ENCODE peak calls at places on chromosomes 2 and 18, in seven cellular contexts. F is stimulated activated CD8-positive, alpha-beta memory T cell treated with anti-CD3 and anti-CD28 coated beads, Interleukin-4, amount 100 ng/mL, for 48 hours; R is fibroblast of the aortic adventitia; X is 8988T; E is spleen; P is fibroblast of the conjunctiva; D is NCI-H2029. C is an unnamed sample.

GRCh38 chr2:74045454-74045853 is 60.7 kb downstream of the TET3 start:
- DNase-seq in X (no peak), E (no peak), P (no peak), R (peak), F (no peak), D (no peak), C (no peak)

GRCh38 chr2:112959109-112959591 is 18.7 kb upstream of the IL36G start:
- DNase-seq in D (no peak), E (no peak), R (peak), P (no peak), X (no peak), F (no peak), C (no peak)

GRCh38 chr2:26429779-26430654 is 28.3 kb downstream of the DRC1 start:
- DNase-seq in E (no peak), R (no peak), D (peak), P (no peak), F (no peak), X (no peak), C (no peak)

GRCh38 chr2:46179037-46179621 is 118.1 kb upstream of the EPAS1 start:
- DNase-seq in D (no peak), E (peak), X (no peak), R (peak), F (peak), P (peak), C (no peak)

GRCh38 chr2:111119004-111119846 is 1.5 kb upstream of the BCL2L11 start:
- DNase-seq in R (no peak), X (no peak), F (peak), D (no peak), E (peak), P (no peak), C (no peak)

GRCh38 chr18:74633652-74634352 is 36.1 kb downstream of the ZNF407 start:
- DNase-seq in F (peak), E (no peak), X (no peak), R (no peak), D (no peak), P (no peak), C (no peak)

GRCh38 chr18:3447035-3447894 is 2.7 kb upstream of the TGIF1 start:
- DNase-seq in X (no peak), E (peak), F (peak), R (peak), P (peak), D (no peak), C (no peak)

GRCh38 chr2:70450641-70451250 is 102.9 kb downstream of the TGFA start:
- DNase-seq in R (no peak), E (no peak), F (peak), D (no peak), X (no peak), P (no peak), C (no peak)

GRCh38 chr2:173354601-173355131 is at the start of gene CDCA7:
- DNase-seq in E (peak), R (peak), D (peak), F (peak), X (peak), P (peak), C (peak)

GRCh38 chr2:85215074-85216050 is 82.2 kb downstream of the TCF7L1 start:
- DNase-seq in F (no peak), X (no peak), R (peak), D (peak), E (no peak), P (peak), C (peak)

C was measured in cardiac septum.